ENCODE peak calls at places on chromosomes 7 and 10, in eight cellular contexts. Y is gastrocnemius medialis, J is body of pancreas, E is Peyer's patch, L is adrenal gland, U is prostate gland, X is uterus, W is endothelial cell of umbilical vein. S is an unnamed sample.

GRCh38 chr7:158377800-158378623 is 209.6 kb downstream of the PTPRN2 start:
- DNase-seq in X (no peak), W (no peak), L (no peak), J (peak), Y (no peak), U (no peak), E (peak), S (no peak)

GRCh38 chr7:131444683-131445082 is 111.7 kb downstream of the PODXL start:
- DNase-seq in E (no peak), J (no peak), Y (no peak), W (no peak), L (no peak), X (no peak), U (no peak), S (no peak)

GRCh38 chr10:62632071-62632809 is 172.3 kb upstream of the ADO start:
- DNase-seq in J (peak), E (no peak), X (no peak), W (no peak), L (no peak), U (no peak), Y (no peak), S (no peak)

GRCh38 chr7:28738384-28738783 is 219.7 kb downstream of the TRIL start:
- DNase-seq in X (no peak), W (no peak), J (peak), U (no peak), Y (no peak), L (no peak), E (no peak), S (no peak)

GRCh38 chr10:116742367-116743265 is at the start of gene HSPA12A:
- DNase-seq in L (peak), W (peak), J (peak), Y (peak), E (peak), U (peak), X (peak), S (peak)

GRCh38 chr10:21526952-21527633 is 1.6 kb upstream of the SKIDA1 start:
- DNase-seq in U (peak), W (peak), Y (no peak), E (peak), J (peak), X (peak), L (peak), S (no peak)

GRCh38 chr10:132374176-132374575 is 22.8 kb upstream of the PWWP2B start:
- DNase-seq in L (no peak), W (no peak), J (no peak), E (peak), Y (no peak), X (peak), U (no peak), S (no peak)

GRCh38 chr7:29318853-29319718 is 124.5 kb downstream of the CHN2 start:
- DNase-seq in Y (no peak), X (no peak), U (no peak), J (no peak), L (no peak), W (no peak), E (no peak), S (no peak)

GRCh38 chr10:21626457-21627161 is 92.6 kb downstream of the MLLT10 start:
- DNase-seq in L (no peak), J (no peak), W (no peak), U (no peak), E (no peak), Y (no peak), X (no peak), S (no peak)

GRCh38 chr7:98133181-98133580 is 26.5 kb downstream of the LMTK2 start:
- DNase-seq in U (no peak), L (no peak), J (peak), W (no peak), E (no peak), Y (no peak), X (no peak), S (no peak)

GRCh38 chr10:63105811-63106755 is 27.0 kb upstream of the NRBF2 start:
- DNase-seq in E (no peak), J (no peak), X (peak), W (no peak), U (no peak), L (no peak), Y (no peak), S (no peak)

GRCh38 chr7:30028749-30029635 is 780 bp downstream of the PLEKHA8 start:
- DNase-seq in L (peak), W (peak), U (peak), Y (peak), J (no peak), X (no peak), E (no peak), S (peak)

GRCh38 chr10:73501651-73502050 is 5.8 kb upstream of the PPP3CB start:
- DNase-seq in J (no peak), E (no peak), U (no peak), L (no peak), X (no peak), Y (no peak), W (peak), S (no peak)

GRCh38 chr7:85564861-85565630 is 378.2 kb upstream of the SEMA3D start:
- DNase-seq in L (no peak), U (no peak), J (no peak), W (no peak), X (no peak), E (no peak), Y (no peak), S (no peak)

GRCh38 chr7:151249732-151250072 is 1.2 kb upstream of the SMARCD3 start:
- DNase-seq in L (peak), J (peak), E (no peak), Y (peak), U (peak), W (no peak), X (peak), S (peak)

GRCh38 chr10:48976208-48976607 is 36.6 kb upstream of the LRRC18 start:
- DNase-seq in E (no peak), W (no peak), J (no peak), Y (no peak), U (peak), X (no peak), L (peak), S (peak)

GRCh38 chr7:23065974-23066373 is 39.6 kb upstream of the KLHL7 start:
- DNase-seq in Y (no peak), J (no peak), L (no peak), W (no peak), U (no peak), X (no peak), E (no peak), S (no peak)

GRCh38 chr7:90961037-90961725 is 303.1 kb upstream of the FZD1 start:
- DNase-seq in Y (no peak), L (no peak), J (no peak), W (no peak), U (no peak), X (no peak), E (no peak), S (no peak)

GRCh38 chr10:3045471-3046209 is 21.7 kb upstream of the PFKP start:
- DNase-seq in U (no peak), X (peak), L (peak), Y (no peak), J (peak), E (peak), W (peak), S (peak)

GRCh38 chr10:79942261-79943185 is 6.4 kb downstream of the SFTPD start:
- DNase-seq in X (no peak), L (no peak), W (no peak), U (no peak), E (no peak), J (no peak), Y (no peak), S (no peak)

GRCh38 chr10:26486985-26487850 is 49.1 kb downstream of the APBB1IP start:
- DNase-seq in X (peak), E (no peak), L (no peak), W (no peak), Y (peak), U (no peak), J (peak), S (peak)

GRCh38 chr7:131583430-131583829 is 27.0 kb upstream of the PODXL start:
- DNase-seq in J (no peak), Y (no peak), W (no peak), X (no peak), E (no peak), L (no peak), U (no peak), S (no peak)

GRCh38 chr10:89001024-89001423 is 10.4 kb downstream of the FAS start:
- DNase-seq in L (no peak), Y (no peak), W (no peak), J (no peak), E (no peak), X (no peak), U (no peak), S (no peak)

GRCh38 chr7:98296833-98297232 is 15.3 kb downstream of the BRI3 start:
- DNase-seq in J (no peak), W (no peak), L (no peak), Y (no peak), X (no peak), E (no peak), U (no peak), S (no peak)

GRCh38 chr10:103691723-103692380 is 163.5 kb downstream of the SH3PXD2A start:
- DNase-seq in U (no peak), J (no peak), E (no peak), L (no peak), W (no peak), Y (no peak), X (peak), S (no peak)
- TF ChIP-seq POLR2A in U (no peak), J (no peak), E (no peak), L (no peak), W (no peak), Y (no peak), X (no peak), S (no peak)

DNA sequence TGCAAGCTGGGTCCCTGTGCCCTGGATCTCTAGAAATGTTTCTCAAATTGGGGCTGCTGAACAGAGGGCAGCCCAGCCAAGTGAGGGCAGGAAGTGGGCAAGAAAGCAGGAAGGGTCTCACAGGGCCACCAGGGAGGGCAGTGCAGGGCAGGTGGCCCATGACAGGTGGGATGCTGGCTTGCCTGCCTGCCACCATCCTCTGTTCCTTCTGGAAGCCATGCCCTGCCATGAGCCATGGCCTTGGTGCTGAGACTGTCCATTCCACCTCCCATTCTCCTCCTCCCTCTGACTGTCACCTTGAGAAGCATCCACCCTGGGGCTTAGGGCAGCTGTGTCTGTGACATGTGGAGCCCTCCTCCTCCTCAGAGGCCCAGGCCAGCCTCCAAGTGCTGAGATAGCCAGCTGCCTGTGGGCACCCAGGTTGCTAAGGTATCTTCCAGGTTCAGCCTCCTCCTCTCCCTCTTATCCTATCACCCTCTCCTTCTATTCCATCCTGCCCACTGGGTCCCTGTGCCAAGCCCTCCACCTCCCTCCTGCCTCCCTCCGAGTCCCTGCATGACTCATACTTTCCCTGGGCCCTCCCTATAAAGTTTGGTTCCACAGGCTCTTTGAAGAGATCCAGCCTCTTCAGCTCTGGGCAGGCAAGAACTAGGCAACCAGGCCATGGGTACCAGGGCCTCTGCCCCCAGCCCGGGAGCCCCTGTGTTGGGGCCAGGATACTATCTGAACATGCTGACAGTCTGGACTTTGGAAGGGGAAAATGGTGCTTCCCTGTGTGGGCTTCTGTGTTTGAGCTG is 1.3 kb downstream of the VSIR start:
- DNase-seq in Y (no peak), X (peak), E (peak), J (peak), U (peak), W (peak), L (peak), S (peak)
- TF ChIP-seq POLR2A in Y (peak), X (peak), E (peak), J (no peak), U (peak), W (no peak), L (peak), S (no peak)

GRCh38 chr10:78302989-78303854 is 269.6 kb downstream of the RPS24 start:
- DNase-seq in X (peak), L (peak), E (peak), W (peak), Y (peak), J (peak), U (peak), S (peak)
- TF ChIP-seq POLR2A in X (peak), L (peak), E (peak), W (peak), Y (peak), J (peak), U (peak), S (peak)

DNA sequence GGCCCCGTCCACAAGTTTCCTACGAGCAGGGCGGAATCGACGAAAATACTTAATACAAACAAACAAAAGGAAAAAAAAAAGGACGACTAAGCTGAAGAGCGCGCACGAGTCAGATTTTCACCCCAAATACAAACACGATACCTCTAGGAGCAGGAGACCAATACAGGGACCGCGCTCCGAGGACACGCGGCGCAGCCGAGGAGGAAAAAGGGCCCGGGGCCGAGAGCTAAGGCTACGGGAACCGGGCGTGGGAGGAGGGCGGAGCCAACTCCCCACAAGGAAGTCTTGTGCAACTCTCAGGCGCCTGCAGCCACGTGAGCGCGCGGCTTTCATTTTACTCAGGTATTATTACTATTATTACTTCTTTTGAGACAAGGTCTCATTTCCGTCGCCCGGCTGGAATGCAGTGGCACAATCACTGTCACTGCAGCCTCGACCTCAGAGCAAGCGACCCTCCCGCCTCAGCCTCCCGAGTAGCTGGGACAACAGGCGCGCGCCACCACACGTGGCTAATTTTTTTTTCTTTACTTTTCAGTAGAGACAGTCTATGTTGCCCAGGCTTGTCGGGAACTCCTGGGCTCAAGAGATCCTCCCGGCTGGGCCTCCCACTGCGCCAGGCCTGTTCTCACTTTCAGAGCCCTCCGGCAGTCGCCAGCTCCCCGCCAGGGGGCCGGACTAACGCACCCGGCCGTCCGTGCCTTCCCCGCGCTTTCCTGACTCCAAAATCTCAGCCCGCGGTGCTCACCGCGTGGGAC is 1.2 kb downstream of the HNRNPF start:
- DNase-seq in E (peak), L (peak), X (peak), Y (peak), W (peak), J (peak), U (peak), S (peak)
- TF ChIP-seq POLR2A in E (peak), L (peak), X (peak), Y (peak), W (peak), J (no peak), U (peak), S (peak)

GRCh38 chr10:114523876-114524275 is 119.6 kb upstream of the AFAP1L2 start:
- DNase-seq in X (no peak), E (no peak), L (no peak), W (no peak), U (no peak), J (no peak), Y (no peak), S (no peak)

GRCh38 chr10:114526112-114526496 is 121.8 kb upstream of the AFAP1L2 start:
- DNase-seq in Y (no peak), W (no peak), J (no peak), L (no peak), E (no peak), U (no peak), X (no peak), S (no peak)

GRCh38 chr10:114521250-114521649 is 116.9 kb upstream of the AFAP1L2 start:
- DNase-seq in E (no peak), J (no peak), L (no peak), X (no peak), Y (no peak), U (no peak), W (no peak), S (no peak)

GRCh38 chr10:114525368-114525949 is 121.2 kb upstream of the AFAP1L2 start:
- DNase-seq in W (peak), L (no peak), E (no peak), U (no peak), X (peak), Y (no peak), J (no peak), S (no peak)

DNA sequence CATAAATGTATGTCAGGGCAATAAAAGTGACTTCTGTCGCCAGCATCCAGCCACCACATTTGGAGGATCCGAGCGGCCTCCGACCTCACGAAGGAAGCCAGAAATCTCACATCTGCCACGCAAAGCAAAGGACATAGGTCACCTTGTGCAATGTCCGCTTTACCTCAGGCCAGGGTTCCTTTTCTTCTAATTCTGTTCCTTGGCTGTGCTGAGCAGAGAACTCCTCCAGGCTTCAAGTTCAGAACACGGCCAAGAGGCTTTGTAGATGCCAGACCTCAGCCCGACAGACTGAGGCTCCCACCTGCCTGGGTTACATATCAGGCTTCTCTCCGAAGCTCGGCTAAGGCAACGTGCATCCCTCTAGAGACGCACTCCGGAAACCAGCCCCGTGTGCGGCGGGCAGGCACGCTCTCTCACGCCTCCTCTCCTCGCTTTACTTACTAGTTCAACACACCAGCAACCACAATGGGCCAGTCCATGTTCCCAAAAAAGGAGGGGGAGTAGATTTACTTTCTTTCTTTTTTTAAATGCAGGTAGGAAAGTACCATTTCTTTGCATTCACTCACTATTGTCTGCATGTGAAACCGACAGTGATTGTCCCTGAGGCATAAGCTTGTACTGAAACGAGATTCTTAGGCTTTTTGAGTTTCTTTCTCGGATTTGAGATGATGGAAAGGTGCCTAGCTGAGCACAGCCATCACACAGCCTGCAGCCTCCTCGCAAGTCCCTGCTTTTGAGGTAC is 122.4 kb upstream of the AFAP1L2 start:
- DNase-seq in U (peak), Y (peak), X (peak), E (peak), L (no peak), W (peak), J (peak), S (peak)
- TF ChIP-seq POLR2A in U (peak), Y (peak), X (no peak), E (peak), L (no peak), W (peak), J (peak), S (no peak)

GRCh38 chr10:12103743-12104142 is 25.7 kb upstream of the SEC61A2 start:
- DNase-seq in L (no peak), E (no peak), W (no peak), X (no peak), J (no peak), Y (no peak), U (no peak), S (no peak)
- TF ChIP-seq POLR2A in L (no peak), E (no peak), W (no peak), X (no peak), J (no peak), Y (no peak), U (no peak), S (no peak)

S was measured in H54.